ENCODE peak calls at places on chromosomes 1 and 21, in seven cellular contexts. One of them, this sample, is unnamed.

GRCh38 chr1:165444897-165445370 is at the start of gene RXRG:
- DNase-seq in colonic mucosa: no peak
- DNase-seq in neural crest cell: peak; percentile 50
- DNase-seq in dorsolateral prefrontal cortex: no peak
- DNase-seq in heart left ventricle: peak; percentile 29
- DNase-seq in GM13977: no peak
- DNase-seq in mesothelial cell of epicardium: peak; percentile 58
- DNase-seq in this sample: no peak

GRCh38 chr1:109630081-109630880 is 10.6 kb downstream of the AMPD2 start:
- DNase-seq in colonic mucosa: peak; percentile 21
- DNase-seq in neural crest cell: no peak
- DNase-seq in dorsolateral prefrontal cortex: no peak
- DNase-seq in heart left ventricle: no peak
- DNase-seq in GM13977: no peak
- DNase-seq in mesothelial cell of epicardium: no peak
- DNase-seq in this sample: no peak

GRCh38 chr1:27137544-27138075 is 17.3 kb downstream of the SLC9A1 start:
- DNase-seq in colonic mucosa: peak; percentile 68
- DNase-seq in neural crest cell: peak; percentile 36
- DNase-seq in dorsolateral prefrontal cortex: no peak
- DNase-seq in heart left ventricle: peak; percentile 68
- DNase-seq in GM13977: no peak
- DNase-seq in mesothelial cell of epicardium: no peak
- DNase-seq in this sample: no peak

GRCh38 chr1:241990040-241990439 is 8.9 kb downstream of the MAP1LC3C start:
- DNase-seq in colonic mucosa: peak; percentile 68
- DNase-seq in neural crest cell: no peak
- DNase-seq in dorsolateral prefrontal cortex: peak; percentile 62
- DNase-seq in heart left ventricle: peak; percentile 73
- DNase-seq in GM13977: no peak
- DNase-seq in mesothelial cell of epicardium: no peak
- DNase-seq in this sample: peak; percentile 27

GRCh38 chr1:228190778-228191177 is 17.1 kb upstream of the OBSCN start:
- DNase-seq in colonic mucosa: no peak
- DNase-seq in neural crest cell: no peak
- DNase-seq in dorsolateral prefrontal cortex: no peak
- DNase-seq in heart left ventricle: no peak
- DNase-seq in GM13977: no peak
- DNase-seq in mesothelial cell of epicardium: no peak
- DNase-seq in this sample: no peak

GRCh38 chr1:100767176-100767876 is 47.8 kb downstream of the VCAM1 start:
- DNase-seq in colonic mucosa: no peak
- DNase-seq in neural crest cell: no peak
- DNase-seq in dorsolateral prefrontal cortex: no peak
- DNase-seq in heart left ventricle: no peak
- DNase-seq in GM13977: no peak
- DNase-seq in mesothelial cell of epicardium: no peak
- DNase-seq in this sample: no peak

GRCh38 chr1:206422525-206422924 is 47.8 kb upstream of the IKBKE start:
- DNase-seq in colonic mucosa: no peak
- DNase-seq in neural crest cell: no peak
- DNase-seq in dorsolateral prefrontal cortex: no peak
- DNase-seq in heart left ventricle: no peak
- DNase-seq in GM13977: no peak
- DNase-seq in mesothelial cell of epicardium: no peak
- DNase-seq in this sample: no peak

GRCh38 chr21:15654171-15654570 is 75.6 kb upstream of the USP25 start:
- DNase-seq in colonic mucosa: no peak
- DNase-seq in neural crest cell: no peak
- DNase-seq in dorsolateral prefrontal cortex: no peak
- DNase-seq in heart left ventricle: no peak
- DNase-seq in GM13977: no peak
- DNase-seq in mesothelial cell of epicardium: no peak
- DNase-seq in this sample: no peak

GRCh38 chr1:97090725-97091124 is 369.1 kb downstream of the PTBP2 start:
- DNase-seq in colonic mucosa: no peak
- DNase-seq in neural crest cell: no peak
- DNase-seq in dorsolateral prefrontal cortex: no peak
- DNase-seq in heart left ventricle: no peak
- DNase-seq in GM13977: no peak
- DNase-seq in mesothelial cell of epicardium: no peak
- DNase-seq in this sample: no peak
- TF ChIP-seq CTCF in colonic mucosa: no peak
- TF ChIP-seq CTCF in neural crest cell: no peak
- TF ChIP-seq CTCF in dorsolateral prefrontal cortex: no peak
- TF ChIP-seq CTCF in heart left ventricle: no peak
- TF ChIP-seq CTCF in GM13977: no peak
- TF ChIP-seq CTCF in mesothelial cell of epicardium: no peak
- TF ChIP-seq CTCF in this sample: no peak

DNA sequence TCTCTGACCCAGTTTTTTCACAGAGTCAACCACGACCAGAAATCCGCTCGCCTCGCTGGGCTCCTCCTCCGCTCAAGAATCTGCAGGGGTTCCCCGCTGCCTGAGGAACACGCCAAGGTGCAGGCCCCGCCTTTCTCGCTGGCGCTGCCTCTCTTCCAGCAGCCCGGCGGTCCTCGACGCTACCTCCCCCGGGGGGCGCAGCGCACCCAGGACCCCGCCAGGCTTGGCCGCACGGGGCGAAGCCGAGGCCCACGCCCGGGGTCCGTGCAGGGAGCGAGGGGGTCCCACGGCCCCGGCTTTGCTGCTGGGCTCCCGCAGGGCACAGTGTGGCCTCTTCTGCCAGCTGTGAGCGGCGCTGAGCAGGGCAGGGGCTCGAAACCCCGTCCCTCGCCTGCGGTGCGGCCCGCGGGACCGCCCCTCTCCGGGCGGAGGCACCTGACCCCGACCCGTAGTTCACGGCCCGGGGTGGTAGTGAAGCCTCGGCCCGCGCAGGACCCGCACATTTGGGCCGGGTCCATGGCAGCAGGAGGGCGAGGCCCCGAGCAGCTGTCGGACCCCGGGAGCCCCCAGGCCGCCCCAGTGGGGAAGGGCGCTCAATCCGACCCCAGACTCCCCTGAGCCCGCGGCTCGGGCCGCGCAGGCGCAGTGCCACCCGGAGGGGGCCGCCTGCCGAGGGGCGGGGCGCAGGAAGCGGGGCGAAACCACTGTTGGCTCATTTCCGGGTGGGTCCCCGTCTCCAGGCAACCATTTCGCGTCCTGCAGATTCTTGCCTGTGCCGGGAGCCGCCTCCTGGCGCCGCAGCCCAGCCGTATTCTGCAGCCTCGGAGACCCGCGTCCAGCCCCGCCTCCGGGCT is 10.0 kb upstream of the MMEL1 start:
- DNase-seq in colonic mucosa: peak; percentile 92
- DNase-seq in neural crest cell: peak; percentile 91
- DNase-seq in dorsolateral prefrontal cortex: peak; percentile 86
- DNase-seq in heart left ventricle: peak; percentile 95
- DNase-seq in GM13977: peak; percentile 100
- DNase-seq in mesothelial cell of epicardium: peak; percentile 97
- DNase-seq in this sample: peak; percentile 66
- TF ChIP-seq CTCF in colonic mucosa: no peak
- TF ChIP-seq CTCF in neural crest cell: peak; percentile 13
- TF ChIP-seq CTCF in dorsolateral prefrontal cortex: peak; percentile 6
- TF ChIP-seq CTCF in heart left ventricle: peak; percentile 26
- TF ChIP-seq CTCF in GM13977: peak; percentile 22
- TF ChIP-seq CTCF in mesothelial cell of epicardium: no peak
- TF ChIP-seq CTCF in this sample: no peak

GRCh38 chr1:25640646-25641328 is 24.2 kb downstream of the MAN1C1 start:
- DNase-seq in colonic mucosa: no peak
- DNase-seq in neural crest cell: no peak
- DNase-seq in dorsolateral prefrontal cortex: no peak
- DNase-seq in heart left ventricle: no peak
- DNase-seq in GM13977: no peak
- DNase-seq in mesothelial cell of epicardium: no peak
- DNase-seq in this sample: no peak

GRCh38 chr1:25629836-25630235 is 13.2 kb downstream of the MAN1C1 start:
- DNase-seq in colonic mucosa: no peak
- DNase-seq in neural crest cell: no peak
- DNase-seq in dorsolateral prefrontal cortex: no peak
- DNase-seq in heart left ventricle: no peak
- DNase-seq in GM13977: no peak
- DNase-seq in mesothelial cell of epicardium: no peak
- DNase-seq in this sample: no peak

GRCh38 chr1:25631750-25632495 is 15.3 kb downstream of the MAN1C1 start:
- DNase-seq in colonic mucosa: no peak
- DNase-seq in neural crest cell: no peak
- DNase-seq in dorsolateral prefrontal cortex: no peak
- DNase-seq in heart left ventricle: no peak
- DNase-seq in GM13977: no peak
- DNase-seq in mesothelial cell of epicardium: no peak
- DNase-seq in this sample: no peak

GRCh38 chr1:25634896-25635295 is 18.3 kb downstream of the MAN1C1 start:
- DNase-seq in colonic mucosa: no peak
- DNase-seq in neural crest cell: no peak
- DNase-seq in dorsolateral prefrontal cortex: no peak
- DNase-seq in heart left ventricle: no peak
- DNase-seq in GM13977: no peak
- DNase-seq in mesothelial cell of epicardium: no peak
- DNase-seq in this sample: no peak
- TF ChIP-seq CTCF in colonic mucosa: no peak
- TF ChIP-seq CTCF in neural crest cell: no peak
- TF ChIP-seq CTCF in dorsolateral prefrontal cortex: no peak
- TF ChIP-seq CTCF in heart left ventricle: no peak
- TF ChIP-seq CTCF in GM13977: no peak
- TF ChIP-seq CTCF in mesothelial cell of epicardium: no peak
- TF ChIP-seq CTCF in this sample: no peak

GRCh38 chr1:152185544-152186391 is 26.7 kb upstream of the RPTN start:
- DNase-seq in colonic mucosa: peak; percentile 35
- DNase-seq in neural crest cell: no peak
- DNase-seq in dorsolateral prefrontal cortex: no peak
- DNase-seq in heart left ventricle: peak; percentile 15
- DNase-seq in GM13977: peak; percentile 38
- DNase-seq in mesothelial cell of epicardium: no peak
- DNase-seq in this sample: no peak
- TF ChIP-seq CTCF in colonic mucosa: peak; percentile 85
- TF ChIP-seq CTCF in neural crest cell: peak; percentile 73
- TF ChIP-seq CTCF in dorsolateral prefrontal cortex: peak; percentile 68
- TF ChIP-seq CTCF in heart left ventricle: peak; percentile 62
- TF ChIP-seq CTCF in GM13977: peak; percentile 75
- TF ChIP-seq CTCF in mesothelial cell of epicardium: peak; percentile 56
- TF ChIP-seq CTCF in this sample: peak; percentile 58

GRCh38 chr1:182080955-182081582 is 19.6 kb upstream of the ZNF648 start:
- DNase-seq in colonic mucosa: no peak
- DNase-seq in neural crest cell: peak; percentile 51
- DNase-seq in dorsolateral prefrontal cortex: no peak
- DNase-seq in heart left ventricle: no peak
- DNase-seq in GM13977: peak; percentile 71
- DNase-seq in mesothelial cell of epicardium: no peak
- DNase-seq in this sample: no peak
- TF ChIP-seq CTCF in colonic mucosa: peak; percentile 58
- TF ChIP-seq CTCF in neural crest cell: peak; percentile 79
- TF ChIP-seq CTCF in dorsolateral prefrontal cortex: peak; percentile 56
- TF ChIP-seq CTCF in heart left ventricle: peak; percentile 47
- TF ChIP-seq CTCF in GM13977: peak; percentile 70
- TF ChIP-seq CTCF in mesothelial cell of epicardium: peak; percentile 74
- TF ChIP-seq CTCF in this sample: no peak

This sample was measured in omental fat pad.